ENCODE peak calls at places on chromosomes 3 and 15, in four cellular contexts. Z is NCI-H2171, T is HCT116, H is neural crest cell. R is an unnamed sample.

GRCh38 chr3:195059006-195059350 is 212.0 kb downstream of the XXYLT1 start:
- DNase-seq in Z (no peak), T (no peak), H (no peak), R (no peak)

GRCh38 chr15:99253381-99254090 is 2.3 kb downstream of the LRRC28 start:
- DNase-seq in Z (no peak), T (no peak), H (no peak), R (no peak)

GRCh38 chr3:55556622-55557531 is 69.8 kb upstream of the WNT5A start:
- DNase-seq in Z (no peak), T (no peak), H (no peak), R (no peak)

GRCh38 chr15:70698991-70699390 is 64.4 kb downstream of the UACA start:
- DNase-seq in Z (no peak), T (no peak), H (no peak), R (no peak)

GRCh38 chr3:11507719-11508118 is 136.0 kb downstream of the VGLL4 start:
- DNase-seq in Z (no peak), T (no peak), H (no peak), R (no peak)

GRCh38 chr15:101445109-101445508 is 44.4 kb downstream of the PCSK6 start:
- DNase-seq in Z (no peak), T (no peak), H (no peak), R (no peak)

GRCh38 chr15:64842986-64843561 is 1.4 kb downstream of the PLEKHO2 start:
- DNase-seq in Z (no peak), T (no peak), H (no peak), R (no peak)

GRCh38 chr3:142912440-142913172 is 23.7 kb upstream of the PCOLCE2 start:
- DNase-seq in Z (no peak), T (no peak), H (no peak), R (no peak)

GRCh38 chr3:159882784-159883779 is 105.6 kb upstream of the IL12A start:
- DNase-seq in Z (no peak), T (no peak), H (no peak), R (no peak)

GRCh38 chr3:174198199-174198598 is 660.9 kb upstream of the NAALADL2 start:
- DNase-seq in Z (no peak), T (no peak), H (no peak), R (no peak)

GRCh38 chr3:40546811-40547210 is 22.1 kb downstream of the ZNF621 start:
- DNase-seq in Z (no peak), T (no peak), H (no peak), R (no peak)

GRCh38 chr3:147809206-147809605 is 400.0 kb downstream of the ZIC1 start:
- DNase-seq in Z (no peak), T (no peak), H (no peak), R (no peak)

GRCh38 chr3:187878776-187879524 is 133.7 kb upstream of the BCL6 start:
- DNase-seq in Z (no peak), T (no peak), H (no peak), R (no peak)

GRCh38 chr3:48518069-48518468 is 14.1 kb upstream of the SHISA5 start:
- DNase-seq in Z (no peak), T (no peak), H (no peak), R (no peak)

GRCh38 chr15:60460931-60461330 is 18.0 kb downstream of the ICE2 start:
- DNase-seq in Z (no peak), T (no peak), H (no peak), R (no peak)

GRCh38 chr3:62289922-62290321 is 83.4 kb downstream of the FEZF2 start:
- DNase-seq in Z (no peak), T (no peak), H (no peak), R (no peak)

GRCh38 chr3:173742491-173742890 is 344.9 kb downstream of the NLGN1 start:
- DNase-seq in Z (no peak), T (no peak), H (no peak), R (no peak)

GRCh38 chr3:8421267-8421666 is 80.4 kb upstream of the LMCD1 start:
- DNase-seq in Z (no peak), T (no peak), H (no peak), R (no peak)

GRCh38 chr15:98760112-98760826 is 111.9 kb downstream of the IGF1R start:
- DNase-seq in Z (no peak), T (no peak), H (no peak), R (no peak)

GRCh38 chr3:47577583-47578118 is 1.0 kb downstream of the CSPG5 start:
- DNase-seq in Z (no peak), T (no peak), H (peak), R (peak)

GRCh38 chr15:73630796-73631471 is 2.3 kb downstream of the NPTN start:
- DNase-seq in Z (no peak), T (no peak), H (no peak), R (no peak)

GRCh38 chr3:57983734-57984518 is 24.3 kb upstream of the FLNB start:
- DNase-seq in Z (no peak), T (no peak), H (no peak), R (no peak)

GRCh38 chr15:90750186-90750585 is 33.0 kb downstream of the BLM start:
- DNase-seq in Z (no peak), T (no peak), H (no peak), R (no peak)

GRCh38 chr15:75684648-75685047 is 28.0 kb downstream of the CSPG4 start:
- DNase-seq in Z (no peak), T (no peak), H (no peak), R (no peak)

R was measured in ecto neural progenitor cell.